ENCODE peak calls at places on chromosome 16, in five cellular contexts. One of them, this sample, is unnamed.

GRCh38 chr16:67719778-67720144 is 645 bp upstream of the GFOD2 start:
- DNase-seq in fibroblast of pulmonary artery: peak; percentile 54
- DNase-seq in breast epithelium: no peak
- DNase-seq in IMR-90: peak; percentile 63
- DNase-seq in suprapubic skin: no peak
- DNase-seq in this sample: peak; percentile 51

GRCh38 chr16:67013238-67013822 is 15.6 kb upstream of the CBFB start:
- DNase-seq in fibroblast of pulmonary artery: no peak
- DNase-seq in breast epithelium: no peak
- DNase-seq in IMR-90: no peak
- DNase-seq in suprapubic skin: no peak
- DNase-seq in this sample: no peak

GRCh38 chr16:84278968-84279367 is 15.7 kb upstream of the WFDC1 start:
- DNase-seq in fibroblast of pulmonary artery: no peak
- DNase-seq in breast epithelium: no peak
- DNase-seq in IMR-90: no peak
- DNase-seq in suprapubic skin: no peak
- DNase-seq in this sample: no peak

GRCh38 chr16:79607587-79607986 is 7.0 kb upstream of the MAF start:
- DNase-seq in fibroblast of pulmonary artery: peak; percentile 17
- DNase-seq in breast epithelium: no peak
- DNase-seq in IMR-90: peak; percentile 16
- DNase-seq in suprapubic skin: no peak
- DNase-seq in this sample: peak; percentile 68

GRCh38 chr16:78906135-78906534 is 694.4 kb downstream of the MAF start:
- DNase-seq in fibroblast of pulmonary artery: no peak
- DNase-seq in breast epithelium: no peak
- DNase-seq in IMR-90: no peak
- DNase-seq in suprapubic skin: no peak
- DNase-seq in this sample: no peak

GRCh38 chr16:85610059-85610445 is 3.1 kb upstream of the GSE1 start:
- DNase-seq in fibroblast of pulmonary artery: no peak
- DNase-seq in breast epithelium: peak; percentile 82
- DNase-seq in IMR-90: no peak
- DNase-seq in suprapubic skin: no peak
- DNase-seq in this sample: no peak

GRCh38 chr16:5504028-5504758 is 406.6 kb upstream of the EEF2KMT start:
- DNase-seq in fibroblast of pulmonary artery: no peak
- DNase-seq in breast epithelium: no peak
- DNase-seq in IMR-90: no peak
- DNase-seq in suprapubic skin: no peak
- DNase-seq in this sample: peak; percentile 15

GRCh38 chr16:19926449-19927390 is 42.1 kb upstream of the GPRC5B start:
- DNase-seq in fibroblast of pulmonary artery: peak; percentile 86
- DNase-seq in breast epithelium: no peak
- DNase-seq in IMR-90: peak; percentile 76
- DNase-seq in suprapubic skin: no peak
- DNase-seq in this sample: no peak

GRCh38 chr16:17451835-17452234 is 18.9 kb downstream of the XYLT1 start:
- DNase-seq in fibroblast of pulmonary artery: no peak
- DNase-seq in breast epithelium: no peak
- DNase-seq in IMR-90: no peak
- DNase-seq in suprapubic skin: no peak
- DNase-seq in this sample: no peak

GRCh38 chr16:11792404-11793260 is 4.4 kb downstream of the ZC3H7A start:
- DNase-seq in fibroblast of pulmonary artery: no peak
- DNase-seq in breast epithelium: no peak
- DNase-seq in IMR-90: no peak
- DNase-seq in suprapubic skin: peak; percentile 57
- DNase-seq in this sample: no peak

GRCh38 chr16:31108035-31108793 is at the start of gene BCKDK:
- DNase-seq in fibroblast of pulmonary artery: peak; percentile 67
- DNase-seq in breast epithelium: no peak
- DNase-seq in IMR-90: peak; percentile 60
- DNase-seq in suprapubic skin: no peak
- DNase-seq in this sample: peak; percentile 77

GRCh38 chr16:79386299-79386698 is 214.2 kb downstream of the MAF start:
- DNase-seq in fibroblast of pulmonary artery: no peak
- DNase-seq in breast epithelium: no peak
- DNase-seq in IMR-90: no peak
- DNase-seq in suprapubic skin: no peak
- DNase-seq in this sample: no peak

GRCh38 chr16:73093146-73094144 is 45.5 kb upstream of the ZFHX3 start:
- DNase-seq in fibroblast of pulmonary artery: peak; percentile 58
- DNase-seq in breast epithelium: no peak
- DNase-seq in IMR-90: peak; percentile 54
- DNase-seq in suprapubic skin: no peak
- DNase-seq in this sample: no peak

GRCh38 chr16:11257131-11257938 is 1.3 kb upstream of the SOCS1 start:
- DNase-seq in fibroblast of pulmonary artery: peak; percentile 87
- DNase-seq in breast epithelium: peak; percentile 75
- DNase-seq in IMR-90: peak; percentile 84
- DNase-seq in suprapubic skin: peak; percentile 86
- DNase-seq in this sample: peak; percentile 79

GRCh38 chr16:66894948-66895696 is 14.8 kb downstream of the PDP2 start:
- DNase-seq in fibroblast of pulmonary artery: peak; percentile 84
- DNase-seq in breast epithelium: no peak
- DNase-seq in IMR-90: peak; percentile 76
- DNase-seq in suprapubic skin: no peak
- DNase-seq in this sample: peak; percentile 90

GRCh38 chr16:76653390-76654026 is 376.3 kb downstream of the CNTNAP4 start:
- DNase-seq in fibroblast of pulmonary artery: peak; percentile 70
- DNase-seq in breast epithelium: no peak
- DNase-seq in IMR-90: peak; percentile 28
- DNase-seq in suprapubic skin: no peak
- DNase-seq in this sample: no peak

GRCh38 chr16:68275611-68276191 is 11.4 kb downstream of the SLC7A6 start:
- DNase-seq in fibroblast of pulmonary artery: no peak
- DNase-seq in breast epithelium: no peak
- DNase-seq in IMR-90: no peak
- DNase-seq in suprapubic skin: no peak
- DNase-seq in this sample: no peak

GRCh38 chr16:670485-671352 is 2.8 kb downstream of the RHOT2 start:
- DNase-seq in fibroblast of pulmonary artery: no peak
- DNase-seq in breast epithelium: no peak
- DNase-seq in IMR-90: no peak
- DNase-seq in suprapubic skin: no peak
- DNase-seq in this sample: no peak

GRCh38 chr16:28067604-28068382 is 4.3 kb upstream of the GSG1L start:
- DNase-seq in fibroblast of pulmonary artery: peak; percentile 51
- DNase-seq in breast epithelium: no peak
- DNase-seq in IMR-90: peak; percentile 74
- DNase-seq in suprapubic skin: no peak
- DNase-seq in this sample: peak; percentile 10

GRCh38 chr16:4477966-4478365 is 1.8 kb downstream of the HMOX2 start:
- DNase-seq in fibroblast of pulmonary artery: peak; percentile 66
- DNase-seq in breast epithelium: no peak
- DNase-seq in IMR-90: peak; percentile 61
- DNase-seq in suprapubic skin: no peak
- DNase-seq in this sample: peak; percentile 72
- H3K4me3 ChIP-seq in fibroblast of pulmonary artery: no peak overlapping the region
- H3K4me3 ChIP-seq in breast epithelium: peak overlapping the region; percentile 16
- H3K4me3 ChIP-seq in IMR-90: no peak overlapping the region
- H3K4me3 ChIP-seq in suprapubic skin: no peak overlapping the region
- H3K4me3 ChIP-seq in this sample: no peak overlapping the region

GRCh38 chr16:55663225-55663624 is 7.4 kb downstream of the SLC6A2 start:
- DNase-seq in fibroblast of pulmonary artery: no peak
- DNase-seq in breast epithelium: no peak
- DNase-seq in IMR-90: no peak
- DNase-seq in suprapubic skin: no peak
- DNase-seq in this sample: no peak

GRCh38 chr16:55661842-55662479 is 6.2 kb downstream of the SLC6A2 start:
- DNase-seq in fibroblast of pulmonary artery: no peak
- DNase-seq in breast epithelium: no peak
- DNase-seq in IMR-90: no peak
- DNase-seq in suprapubic skin: no peak
- DNase-seq in this sample: no peak

GRCh38 chr16:55660026-55660425 is 4.2 kb downstream of the SLC6A2 start:
- DNase-seq in fibroblast of pulmonary artery: no peak
- DNase-seq in breast epithelium: no peak
- DNase-seq in IMR-90: no peak
- DNase-seq in suprapubic skin: no peak
- DNase-seq in this sample: no peak

GRCh38 chr16:55662641-55663040 is 6.9 kb downstream of the SLC6A2 start:
- DNase-seq in fibroblast of pulmonary artery: no peak
- DNase-seq in breast epithelium: no peak
- DNase-seq in IMR-90: no peak
- DNase-seq in suprapubic skin: no peak
- DNase-seq in this sample: no peak

GRCh38 chr16:55660776-55661175 is 5.0 kb downstream of the SLC6A2 start:
- DNase-seq in fibroblast of pulmonary artery: no peak
- DNase-seq in breast epithelium: no peak
- DNase-seq in IMR-90: no peak
- DNase-seq in suprapubic skin: no peak
- DNase-seq in this sample: no peak
- TF ChIP-seq CTCF in fibroblast of pulmonary artery: no peak
- TF ChIP-seq CTCF in breast epithelium: no peak
- TF ChIP-seq CTCF in IMR-90: no peak
- TF ChIP-seq CTCF in suprapubic skin: no peak
- TF ChIP-seq CTCF in this sample: no peak

GRCh38 chr16:57663917-57664661 is 4.0 kb upstream of the ADGRG3 start:
- DNase-seq in fibroblast of pulmonary artery: no peak
- DNase-seq in breast epithelium: no peak
- DNase-seq in IMR-90: no peak
- DNase-seq in suprapubic skin: no peak
- DNase-seq in this sample: no peak
- H3K4me3 ChIP-seq in fibroblast of pulmonary artery: no peak overlapping the region
- H3K4me3 ChIP-seq in breast epithelium: no peak overlapping the region
- H3K4me3 ChIP-seq in IMR-90: no peak overlapping the region
- H3K4me3 ChIP-seq in suprapubic skin: no peak overlapping the region
- H3K4me3 ChIP-seq in this sample: no peak overlapping the region

GRCh38 chr16:55120408-55120807 is 189.7 kb downstream of the IRX5 start:
- DNase-seq in fibroblast of pulmonary artery: no peak
- DNase-seq in breast epithelium: no peak
- DNase-seq in IMR-90: no peak
- DNase-seq in suprapubic skin: no peak
- DNase-seq in this sample: no peak
- TF ChIP-seq CTCF in fibroblast of pulmonary artery: no peak
- TF ChIP-seq CTCF in breast epithelium: no peak
- TF ChIP-seq CTCF in IMR-90: no peak
- TF ChIP-seq CTCF in suprapubic skin: no peak
- TF ChIP-seq CTCF in this sample: no peak

DNA sequence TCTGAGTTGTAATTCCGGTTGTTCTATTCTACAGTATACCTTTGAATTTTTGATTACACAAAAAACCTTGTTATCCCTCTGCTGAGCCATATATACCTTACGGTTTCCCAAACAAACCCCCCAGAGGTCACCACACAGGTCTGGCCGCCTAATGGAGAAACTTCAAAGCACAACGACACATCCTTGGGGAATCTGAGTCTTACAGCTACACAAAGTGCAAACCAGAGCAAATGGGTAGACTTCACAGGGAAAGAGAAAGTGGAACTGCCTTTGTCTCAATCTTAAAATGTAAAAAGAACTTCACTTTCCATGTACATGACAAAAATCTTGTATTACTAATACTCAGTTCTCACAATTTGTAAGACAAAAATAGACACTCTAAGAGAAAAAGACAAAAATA is 2.7 kb downstream of the FBXO31 start:
- DNase-seq in fibroblast of pulmonary artery: peak; percentile 44
- DNase-seq in breast epithelium: no peak
- DNase-seq in IMR-90: peak; percentile 61
- DNase-seq in suprapubic skin: no peak
- DNase-seq in this sample: peak; percentile 40
- H3K4me3 ChIP-seq in fibroblast of pulmonary artery: peak overlapping the region; percentile 73
- H3K4me3 ChIP-seq in breast epithelium: peak overlapping the region; percentile 97
- H3K4me3 ChIP-seq in IMR-90: no peak overlapping the region
- H3K4me3 ChIP-seq in suprapubic skin: peak overlapping the region; percentile 84
- H3K4me3 ChIP-seq in this sample: peak overlapping the region; percentile 59

This sample was measured in foreskin fibroblast.